ENCODE peak calls at places on chromosomes 1 and 21, in six cellular contexts. R is SK-N-SH, D is GM12891, P is H1, A is HepG2, K is GM12878. H is an unnamed sample.
A peak's percentile ranks its signal among the peaks of the same experiment; 100 is the strongest.

GRCh38 chr1:67561704-67562113 is 123.3 kb upstream of the GADD45A start:
- DNase-seq in D (peak; percentile 49), A (peak; percentile 74), R (peak; percentile 84), K (peak; percentile 24), P (peak; percentile 54), H (peak; percentile 42)

GRCh38 chr1:33220701-33221384 is 35.4 kb upstream of the ZNF362 start:
- DNase-seq in K (no peak), R (no peak), D (no peak), A (no peak), P (no peak), H (no peak)

GRCh38 chr21:20998886-20999285 is 677 bp downstream of the NCAM2 start:
- DNase-seq in K (no peak), A (no peak), R (no peak), D (no peak), P (no peak), H (no peak)

GRCh38 chr1:61380561-61380960 is 298.2 kb downstream of the NFIA start:
- DNase-seq in D (no peak), A (no peak), R (no peak), K (no peak), P (no peak), H (no peak)

GRCh38 chr1:31064685-31065309 is 720 bp downstream of the PUM1 start:
- DNase-seq in R (peak; percentile 37), K (no peak), A (peak; percentile 33), D (peak; percentile 17), P (no peak), H (peak; percentile 14)

GRCh38 chr1:179881642-179882252 is 338 bp upstream of the TOR1AIP1 start:
- DNase-seq in P (peak; percentile 58), K (no peak), R (peak; percentile 81), A (peak; percentile 70), D (no peak), H (no peak)

GRCh38 chr1:183590225-183591191 is at the start of gene NCF2:
- DNase-seq in K (peak; percentile 96), D (peak; percentile 49), A (no peak), R (no peak), P (no peak), H (peak; percentile 45)

GRCh38 chr1:157894613-157895012 is 53.0 kb upstream of the CD5L start:
- DNase-seq in R (no peak), P (no peak), K (no peak), D (no peak), A (no peak), H (no peak)

GRCh38 chr1:45508295-45509151 is 8.4 kb downstream of the MMACHC start:
- DNase-seq in P (no peak), D (no peak), A (peak; percentile 77), R (no peak), K (no peak), H (no peak)
- TF ChIP-seq POLR2AphosphoS5 in P (peak; percentile 72), D (peak; percentile 88), A (peak; percentile 26), R (peak; percentile 35), K (no peak), H (peak; percentile 82)

GRCh38 chr1:116496380-116496779 is 74.4 kb downstream of the CD58 start:
- DNase-seq in A (peak; percentile 75), P (no peak), K (no peak), R (no peak), D (no peak), H (no peak)
- TF ChIP-seq TAF1 in A (no peak), P (no peak), K (no peak), R (no peak), D (no peak), H (no peak)

GRCh38 chr1:8212443-8212920 is 105.4 kb upstream of the SLC45A1 start:
- DNase-seq in A (no peak), P (no peak), D (no peak), K (no peak), R (no peak), H (no peak)

GRCh38 chr1:8213136-8213535 is 104.8 kb upstream of the SLC45A1 start:
- DNase-seq in D (no peak), A (no peak), P (no peak), R (no peak), K (no peak), H (no peak)

GRCh38 chr1:8213676-8214075 is 104.2 kb upstream of the SLC45A1 start:
- DNase-seq in A (no peak), D (no peak), P (no peak), K (no peak), R (no peak), H (no peak)

GRCh38 chr1:8211251-8211619 is 106.7 kb upstream of the SLC45A1 start:
- DNase-seq in R (no peak), D (no peak), K (no peak), P (no peak), A (no peak), H (no peak)

DNA sequence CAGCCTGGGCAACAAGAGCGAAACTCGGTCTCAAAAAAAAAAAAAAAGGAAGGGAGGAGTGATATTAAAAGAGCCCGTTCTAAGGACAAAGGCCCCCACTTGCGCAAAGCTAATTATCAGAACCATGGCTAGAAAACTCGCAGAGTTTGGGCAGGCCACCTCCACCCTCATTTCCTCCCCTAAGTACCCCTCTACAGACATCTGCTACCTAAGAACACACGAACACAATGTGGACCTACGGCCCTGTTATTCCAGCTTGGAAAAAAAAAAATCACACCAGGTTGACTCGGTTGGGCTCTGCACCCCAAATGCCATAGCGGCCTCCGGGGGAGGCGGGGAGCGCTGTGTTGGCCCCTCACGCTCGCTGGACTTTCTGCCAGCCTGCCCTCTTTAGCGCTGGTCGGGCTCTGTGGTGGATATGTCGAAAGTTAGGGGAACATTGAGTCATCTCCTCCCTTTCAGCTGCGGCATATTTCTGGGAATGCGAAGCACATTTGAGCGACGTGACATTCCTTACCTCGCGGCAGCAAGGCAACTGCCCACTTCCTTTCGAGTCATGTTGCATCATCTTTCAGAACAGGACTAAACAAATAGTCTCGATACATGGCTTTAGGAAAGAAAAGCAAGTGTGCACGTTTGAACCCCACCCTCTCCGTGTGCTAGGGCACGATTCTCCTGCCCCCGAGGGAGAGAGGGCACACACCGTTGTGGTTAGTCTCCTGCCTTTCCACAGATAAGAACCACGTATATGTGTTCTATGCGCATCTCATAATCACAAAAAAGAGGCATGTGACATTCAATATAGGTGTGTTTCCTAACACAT is 106.1 kb upstream of the SLC45A1 start:
- DNase-seq in K (no peak), R (no peak), A (peak; percentile 97), P (no peak), D (no peak), H (no peak)
- TF ChIP-seq POLR2AphosphoS5 in K (no peak), R (no peak), A (peak; percentile 63), P (no peak), D (no peak), H (no peak)

GRCh38 chr1:47842228-47842627 is 155.0 kb downstream of the TRABD2B start:
- DNase-seq in D (no peak), R (no peak), K (no peak), P (no peak), A (no peak), H (no peak)
- TF ChIP-seq TAF1 in D (no peak), R (no peak), K (no peak), P (no peak), A (no peak), H (no peak)

DNA sequence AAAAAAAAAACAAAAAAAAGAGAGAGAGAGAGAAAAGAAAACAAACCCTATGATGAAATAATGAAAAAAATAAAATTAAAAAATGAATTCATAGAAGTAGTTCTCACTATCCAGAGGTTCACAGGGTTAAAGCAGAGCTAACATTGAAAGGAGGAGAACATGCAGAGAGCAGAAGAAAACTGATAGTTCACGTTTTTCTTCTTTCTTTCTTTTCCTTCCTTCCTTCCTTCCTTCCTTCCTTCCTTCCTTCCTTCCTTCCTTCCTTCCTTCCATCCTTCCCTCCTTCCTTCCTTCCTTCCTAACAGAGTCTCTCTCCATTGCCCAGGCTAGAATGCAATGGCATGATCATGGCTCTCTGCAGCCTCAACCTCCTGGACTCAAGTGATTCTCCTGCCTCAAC is 30.4 kb upstream of the SARS1 start:
- DNase-seq in K (no peak), D (no peak), A (no peak), R (no peak), P (no peak), H (no peak)
- TF ChIP-seq POLR2AphosphoS5 in K (no peak), D (no peak), A (no peak), R (no peak), P (no peak), H (no peak)

GRCh38 chr1:11176081-11176706 is 13.0 kb upstream of the ANGPTL7 start:
- DNase-seq in D (no peak), R (no peak), K (no peak), P (no peak), A (no peak), H (no peak)

GRCh38 chr1:11180342-11180744 is 8.8 kb upstream of the ANGPTL7 start:
- DNase-seq in A (no peak), P (no peak), D (no peak), R (peak; percentile 72), K (no peak), H (no peak)

GRCh38 chr1:11179125-11179524 is 10.0 kb upstream of the ANGPTL7 start:
- DNase-seq in R (no peak), P (no peak), K (no peak), A (no peak), D (no peak), H (no peak)

GRCh38 chr1:11175461-11175860 is 13.7 kb upstream of the ANGPTL7 start:
- DNase-seq in D (no peak), A (no peak), P (no peak), K (no peak), R (no peak), H (no peak)

DNA sequence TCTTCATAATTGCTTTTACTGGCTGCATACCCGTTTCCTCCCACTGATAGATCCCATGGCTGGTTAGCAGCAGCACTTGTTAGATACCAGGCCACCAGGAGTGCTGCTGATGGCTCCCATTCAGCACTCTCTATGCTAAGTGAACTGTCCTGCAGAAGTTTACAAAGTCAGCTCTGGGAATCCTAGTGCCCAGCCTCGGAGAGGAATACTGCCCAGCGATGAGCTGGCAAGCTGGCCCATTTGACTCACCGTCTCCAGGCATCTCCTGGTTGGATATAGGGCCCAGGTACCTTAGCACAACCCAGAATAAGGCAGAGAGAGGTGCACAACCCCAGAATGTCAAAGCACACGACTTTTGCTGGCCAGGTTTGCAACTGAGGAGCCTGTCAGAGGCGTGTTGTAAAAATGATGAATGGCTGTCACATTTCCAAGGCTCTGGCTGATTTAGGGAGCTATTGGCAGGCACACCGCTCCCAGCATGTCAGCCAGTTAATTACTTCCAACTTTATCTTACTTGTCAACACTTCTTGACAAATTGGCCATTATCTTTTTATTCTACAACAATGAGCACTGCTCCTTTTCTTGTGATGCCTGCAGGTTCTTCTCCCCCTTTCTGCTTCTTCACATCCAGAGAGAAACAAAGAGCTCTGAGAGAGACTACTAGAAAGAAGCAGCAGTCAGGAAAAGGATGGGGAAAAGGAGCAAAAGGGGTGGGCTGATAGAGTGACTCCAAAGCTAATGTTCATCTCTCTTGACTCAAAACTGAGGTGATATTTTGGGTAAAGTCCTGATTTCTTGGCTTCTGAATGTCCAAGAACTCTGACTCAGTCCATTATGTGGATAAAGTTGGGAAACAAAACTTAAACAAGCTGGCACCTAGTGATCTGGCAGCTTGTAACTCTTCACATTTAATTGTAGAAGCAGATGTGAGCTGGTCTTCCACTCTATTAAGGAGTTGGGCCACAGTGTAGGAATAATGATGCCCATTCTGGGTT is 10.8 kb upstream of the ANGPTL7 start:
- DNase-seq in P (no peak), K (no peak), A (no peak), D (no peak), R (no peak), H (no peak)
- TF ChIP-seq TAF1 in P (no peak), K (no peak), A (no peak), D (no peak), R (no peak), H (no peak)